ENCODE peak calls at places on chromosomes 1 and 21, in five cellular contexts. One of them, this sample, is unnamed.

GRCh38 chr21:33940164-33940563 is 24.6 kb upstream of the ATP5PO start:
- DNase-seq in fibroblast of lung: peak
- DNase-seq in ovary: no peak
- DNase-seq in ascending aorta: no peak
- DNase-seq in RWPE1: no peak
- DNase-seq in this sample: no peak

GRCh38 chr1:201559679-201560162 is 20.8 kb downstream of the NAV1 start:
- DNase-seq in fibroblast of lung: peak
- DNase-seq in ovary: peak
- DNase-seq in ascending aorta: peak
- DNase-seq in RWPE1: peak
- DNase-seq in this sample: peak

GRCh38 chr1:43441166-43441893 is 12.4 kb downstream of the HYI start:
- DNase-seq in fibroblast of lung: no peak
- DNase-seq in ovary: no peak
- DNase-seq in ascending aorta: peak
- DNase-seq in RWPE1: no peak
- DNase-seq in this sample: no peak

GRCh38 chr1:165383067-165383466 is 26.6 kb upstream of the LMX1A start:
- DNase-seq in fibroblast of lung: peak
- DNase-seq in ovary: peak
- DNase-seq in ascending aorta: peak
- DNase-seq in RWPE1: no peak
- DNase-seq in this sample: no peak

GRCh38 chr1:110196917-110197782 is 13.0 kb upstream of the KCNC4 start:
- DNase-seq in fibroblast of lung: peak
- DNase-seq in ovary: no peak
- DNase-seq in ascending aorta: no peak
- DNase-seq in RWPE1: peak
- DNase-seq in this sample: no peak

GRCh38 chr21:29610960-29611359 is 312.2 kb downstream of the BACH1 start:
- DNase-seq in fibroblast of lung: peak
- DNase-seq in ovary: no peak
- DNase-seq in ascending aorta: no peak
- DNase-seq in RWPE1: no peak
- DNase-seq in this sample: no peak

GRCh38 chr1:119367332-119368124 is 1.1 kb upstream of the HAO2 start:
- DNase-seq in fibroblast of lung: peak
- DNase-seq in ovary: no peak
- DNase-seq in ascending aorta: no peak
- DNase-seq in RWPE1: peak
- DNase-seq in this sample: no peak

GRCh38 chr1:214330240-214330639 is 49.3 kb downstream of the SMYD2 start:
- DNase-seq in fibroblast of lung: no peak
- DNase-seq in ovary: no peak
- DNase-seq in ascending aorta: no peak
- DNase-seq in RWPE1: no peak
- DNase-seq in this sample: no peak

GRCh38 chr1:219432191-219432606 is 180.7 kb downstream of the ZC3H11B start:
- DNase-seq in fibroblast of lung: no peak
- DNase-seq in ovary: no peak
- DNase-seq in ascending aorta: no peak
- DNase-seq in RWPE1: no peak
- DNase-seq in this sample: no peak

GRCh38 chr1:246067432-246068021 is 439.6 kb downstream of the SMYD3 start:
- DNase-seq in fibroblast of lung: peak
- DNase-seq in ovary: no peak
- DNase-seq in ascending aorta: no peak
- DNase-seq in RWPE1: no peak
- DNase-seq in this sample: no peak

GRCh38 chr21:41836166-41837015 is 42.8 kb downstream of the PRDM15 start:
- DNase-seq in fibroblast of lung: no peak
- DNase-seq in ovary: no peak
- DNase-seq in ascending aorta: peak
- DNase-seq in RWPE1: no peak
- DNase-seq in this sample: no peak

GRCh38 chr1:200729863-200730262 is 8.8 kb upstream of the CAMSAP2 start:
- DNase-seq in fibroblast of lung: no peak
- DNase-seq in ovary: no peak
- DNase-seq in ascending aorta: no peak
- DNase-seq in RWPE1: no peak
- DNase-seq in this sample: no peak

GRCh38 chr1:204426474-204426873 is 14.9 kb upstream of the PPP1R15B start:
- DNase-seq in fibroblast of lung: no peak
- DNase-seq in ovary: no peak
- DNase-seq in ascending aorta: peak
- DNase-seq in RWPE1: no peak
- DNase-seq in this sample: no peak

GRCh38 chr1:13774121-13774520 is 74.1 kb downstream of the PRDM2 start:
- DNase-seq in fibroblast of lung: no peak
- DNase-seq in ovary: no peak
- DNase-seq in ascending aorta: no peak
- DNase-seq in RWPE1: no peak
- DNase-seq in this sample: no peak

GRCh38 chr1:164617607-164618564 is 58.9 kb downstream of the PBX1 start:
- DNase-seq in fibroblast of lung: peak
- DNase-seq in ovary: no peak
- DNase-seq in ascending aorta: no peak
- DNase-seq in RWPE1: no peak
- DNase-seq in this sample: no peak

GRCh38 chr1:154496381-154496780 is 5.6 kb upstream of the TDRD10 start:
- DNase-seq in fibroblast of lung: no peak
- DNase-seq in ovary: no peak
- DNase-seq in ascending aorta: no peak
- DNase-seq in RWPE1: no peak
- DNase-seq in this sample: no peak

GRCh38 chr1:219498666-219499065 is 114.2 kb downstream of the ZC3H11B start:
- DNase-seq in fibroblast of lung: peak
- DNase-seq in ovary: no peak
- DNase-seq in ascending aorta: no peak
- DNase-seq in RWPE1: no peak
- DNase-seq in this sample: no peak

GRCh38 chr1:12811409-12811784 is 19.8 kb downstream of the PRAMEF11 start:
- DNase-seq in fibroblast of lung: no peak
- DNase-seq in ovary: no peak
- DNase-seq in ascending aorta: no peak
- DNase-seq in RWPE1: no peak
- DNase-seq in this sample: no peak

GRCh38 chr1:204307334-204307883 is 52.3 kb downstream of the PLEKHA6 start:
- DNase-seq in fibroblast of lung: peak
- DNase-seq in ovary: peak
- DNase-seq in ascending aorta: no peak
- DNase-seq in RWPE1: no peak
- DNase-seq in this sample: no peak

GRCh38 chr1:172398193-172398592 is 22.3 kb upstream of the C1orf105 start:
- DNase-seq in fibroblast of lung: peak
- DNase-seq in ovary: no peak
- DNase-seq in ascending aorta: no peak
- DNase-seq in RWPE1: no peak
- DNase-seq in this sample: no peak

GRCh38 chr1:175390081-175390481 is 197.5 kb upstream of the KIAA0040 start:
- DNase-seq in fibroblast of lung: no peak
- DNase-seq in ovary: no peak
- DNase-seq in ascending aorta: no peak
- DNase-seq in RWPE1: no peak
- DNase-seq in this sample: no peak

GRCh38 chr1:38789498-38790169 is 69.9 kb downstream of the RRAGC start:
- DNase-seq in fibroblast of lung: no peak
- DNase-seq in ovary: no peak
- DNase-seq in ascending aorta: no peak
- DNase-seq in RWPE1: peak
- DNase-seq in this sample: no peak

GRCh38 chr21:16851054-16851453 is 661.8 kb upstream of the CXADR start:
- DNase-seq in fibroblast of lung: no peak
- DNase-seq in ovary: no peak
- DNase-seq in ascending aorta: no peak
- DNase-seq in RWPE1: no peak
- DNase-seq in this sample: no peak

DNA sequence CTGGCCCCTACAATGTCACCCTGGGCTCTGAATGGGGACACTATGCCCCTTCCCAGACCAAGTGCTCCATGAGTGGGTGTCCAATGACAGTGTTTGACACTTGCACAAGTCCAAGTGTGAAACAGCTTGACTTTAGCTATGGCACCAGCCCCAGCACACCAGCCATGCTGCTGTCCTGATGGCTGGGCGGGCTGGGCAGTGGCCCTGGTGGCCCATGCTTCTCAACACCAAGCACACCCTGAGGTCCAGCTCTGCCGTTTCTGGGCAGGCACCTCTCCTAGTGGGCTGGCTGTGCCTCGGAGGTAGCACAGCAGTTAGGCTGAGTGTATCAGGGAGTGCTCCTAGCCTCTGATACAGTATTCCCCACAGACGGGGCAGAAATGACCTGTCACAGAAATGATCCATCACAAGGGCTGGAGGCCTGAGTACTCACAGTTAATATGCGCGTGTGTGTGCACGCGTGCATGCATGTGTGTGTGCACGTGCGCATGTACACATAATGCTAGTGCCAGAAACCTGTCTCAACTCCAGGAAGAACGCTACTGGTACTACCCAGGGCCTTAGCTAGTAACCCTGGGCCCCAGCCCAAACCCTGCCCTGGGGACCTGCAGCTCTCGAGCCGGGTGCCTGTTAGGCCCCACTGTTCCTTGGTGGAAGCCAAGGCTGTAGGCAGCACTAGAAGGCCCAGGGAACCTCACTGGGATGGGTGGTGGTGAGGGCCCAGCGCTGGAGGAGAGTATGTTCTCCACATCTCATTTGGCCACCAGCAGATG is 134.0 kb downstream of the DMRTB1 start:
- DNase-seq in fibroblast of lung: no peak
- DNase-seq in ovary: no peak
- DNase-seq in ascending aorta: no peak
- DNase-seq in RWPE1: no peak
- DNase-seq in this sample: no peak
- TF ChIP-seq CTCF in fibroblast of lung: no peak
- TF ChIP-seq CTCF in ovary: no peak
- TF ChIP-seq CTCF in ascending aorta: no peak
- TF ChIP-seq CTCF in RWPE1: no peak
- TF ChIP-seq CTCF in this sample: no peak

GRCh38 chr21:45281411-45282282 is 6.0 kb downstream of the POFUT2 start:
- DNase-seq in fibroblast of lung: no peak
- DNase-seq in ovary: peak
- DNase-seq in ascending aorta: peak
- DNase-seq in RWPE1: no peak
- DNase-seq in this sample: no peak
- TF ChIP-seq CTCF in fibroblast of lung: no peak
- TF ChIP-seq CTCF in ovary: no peak
- TF ChIP-seq CTCF in ascending aorta: no peak
- TF ChIP-seq CTCF in RWPE1: no peak
- TF ChIP-seq CTCF in this sample: no peak

GRCh38 chr1:50967416-50968020 is 2.5 kb upstream of the CDKN2C start:
- DNase-seq in fibroblast of lung: peak
- DNase-seq in ovary: no peak
- DNase-seq in ascending aorta: no peak
- DNase-seq in RWPE1: no peak
- DNase-seq in this sample: no peak
- TF ChIP-seq CTCF in fibroblast of lung: no peak
- TF ChIP-seq CTCF in ovary: no peak
- TF ChIP-seq CTCF in ascending aorta: no peak
- TF ChIP-seq CTCF in RWPE1: no peak
- TF ChIP-seq CTCF in this sample: no peak

GRCh38 chr1:22452401-22452963 is 831 bp downstream of the ZBTB40 start:
- DNase-seq in fibroblast of lung: peak
- DNase-seq in ovary: peak
- DNase-seq in ascending aorta: no peak
- DNase-seq in RWPE1: peak
- DNase-seq in this sample: no peak
- TF ChIP-seq CTCF in fibroblast of lung: no peak
- TF ChIP-seq CTCF in ovary: no peak
- TF ChIP-seq CTCF in ascending aorta: no peak
- TF ChIP-seq CTCF in RWPE1: no peak
- TF ChIP-seq CTCF in this sample: no peak

DNA sequence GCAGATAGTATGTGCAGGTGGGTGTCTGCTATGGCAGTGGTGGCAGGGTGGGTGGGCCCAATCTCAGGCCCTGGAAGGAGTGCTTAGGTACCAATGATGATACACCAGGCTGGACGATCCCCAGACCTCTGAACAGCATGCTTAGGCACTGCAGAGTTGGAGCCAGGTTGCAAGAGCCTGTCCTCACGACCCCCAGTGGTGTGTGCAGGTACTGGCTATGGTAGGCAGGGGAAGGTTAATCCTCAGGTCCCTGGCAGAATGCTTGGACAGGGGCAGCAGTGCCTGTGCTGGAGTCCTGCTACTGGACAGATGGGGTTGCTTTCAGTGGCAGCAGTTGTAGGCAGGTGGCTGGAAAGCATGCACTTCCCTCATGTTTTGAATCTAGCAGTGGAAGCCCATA is 100.5 kb upstream of the NEK7 start:
- DNase-seq in fibroblast of lung: no peak
- DNase-seq in ovary: no peak
- DNase-seq in ascending aorta: no peak
- DNase-seq in RWPE1: no peak
- DNase-seq in this sample: no peak
- TF ChIP-seq CTCF in fibroblast of lung: no peak
- TF ChIP-seq CTCF in ovary: no peak
- TF ChIP-seq CTCF in ascending aorta: no peak
- TF ChIP-seq CTCF in RWPE1: no peak
- TF ChIP-seq CTCF in this sample: no peak

GRCh38 chr1:30537279-30537678 is 186.1 kb downstream of the MATN1 start:
- DNase-seq in fibroblast of lung: no peak
- DNase-seq in ovary: no peak
- DNase-seq in ascending aorta: no peak
- DNase-seq in RWPE1: no peak
- DNase-seq in this sample: no peak
- TF ChIP-seq CTCF in fibroblast of lung: no peak
- TF ChIP-seq CTCF in ovary: no peak
- TF ChIP-seq CTCF in ascending aorta: no peak
- TF ChIP-seq CTCF in RWPE1: no peak
- TF ChIP-seq CTCF in this sample: no peak